ENCODE peak calls at places on chromosomes 4 and X, in nine cellular contexts. One of them, this sample, is unnamed.

GRCh38 chrX:70808942-70809940 is 99.3 kb downstream of the TEX11 start:
- DNase-seq in EH: no peak
- DNase-seq in bronchial epithelial cell: no peak
- DNase-seq in iPS DF 19.7: no peak
- DNase-seq in glomerular endothelial cell: no peak
- DNase-seq in NCI-H146: no peak
- DNase-seq in NCI-H1092 treated with DMSO at 0.1 percent for 48 hours: no peak
- DNase-seq in astrocyte of the spinal cord: no peak
- DNase-seq in transverse colon: no peak
- DNase-seq in this sample: no peak

GRCh38 chrX:12975999-12976558 is 1.2 kb downstream of the TMSB4X start:
- DNase-seq in EH: peak; percentile 68
- DNase-seq in bronchial epithelial cell: no peak
- DNase-seq in iPS DF 19.7: no peak
- DNase-seq in glomerular endothelial cell: no peak
- DNase-seq in NCI-H146: peak; percentile 71
- DNase-seq in NCI-H1092 treated with DMSO at 0.1 percent for 48 hours: peak; percentile 52
- DNase-seq in astrocyte of the spinal cord: peak; percentile 56
- DNase-seq in transverse colon: no peak
- DNase-seq in this sample: peak; percentile 54

GRCh38 chr4:9735515-9735914 is 45.9 kb upstream of the DRD5 start:
- DNase-seq in EH: no peak
- DNase-seq in bronchial epithelial cell: no peak
- DNase-seq in iPS DF 19.7: peak; percentile 25
- DNase-seq in glomerular endothelial cell: no peak
- DNase-seq in NCI-H146: no peak
- DNase-seq in NCI-H1092 treated with DMSO at 0.1 percent for 48 hours: no peak
- DNase-seq in astrocyte of the spinal cord: no peak
- DNase-seq in transverse colon: no peak
- DNase-seq in this sample: no peak

GRCh38 chr4:56655209-56655626 is 25.9 kb downstream of the HOPX start:
- DNase-seq in EH: peak; percentile 43
- DNase-seq in bronchial epithelial cell: no peak
- DNase-seq in iPS DF 19.7: peak; percentile 15
- DNase-seq in glomerular endothelial cell: no peak
- DNase-seq in NCI-H146: peak; percentile 29
- DNase-seq in NCI-H1092 treated with DMSO at 0.1 percent for 48 hours: peak; percentile 37
- DNase-seq in astrocyte of the spinal cord: peak; percentile 49
- DNase-seq in transverse colon: peak; percentile 26
- DNase-seq in this sample: peak; percentile 23

GRCh38 chrX:17525762-17526555 is 151.0 kb downstream of the NHS start:
- DNase-seq in EH: peak; percentile 40
- DNase-seq in bronchial epithelial cell: no peak
- DNase-seq in iPS DF 19.7: no peak
- DNase-seq in glomerular endothelial cell: no peak
- DNase-seq in NCI-H146: no peak
- DNase-seq in NCI-H1092 treated with DMSO at 0.1 percent for 48 hours: no peak
- DNase-seq in astrocyte of the spinal cord: no peak
- DNase-seq in transverse colon: no peak
- DNase-seq in this sample: no peak

GRCh38 chr4:73586040-73586439 is 34.2 kb downstream of the RASSF6 start:
- DNase-seq in EH: no peak
- DNase-seq in bronchial epithelial cell: peak; percentile 68
- DNase-seq in iPS DF 19.7: no peak
- DNase-seq in glomerular endothelial cell: no peak
- DNase-seq in NCI-H146: no peak
- DNase-seq in NCI-H1092 treated with DMSO at 0.1 percent for 48 hours: no peak
- DNase-seq in astrocyte of the spinal cord: no peak
- DNase-seq in transverse colon: no peak
- DNase-seq in this sample: no peak

GRCh38 chr4:23084559-23085248 is 392.0 kb downstream of the GBA3 start:
- DNase-seq in EH: peak; percentile 26
- DNase-seq in bronchial epithelial cell: peak; percentile 33
- DNase-seq in iPS DF 19.7: peak; percentile 7
- DNase-seq in glomerular endothelial cell: no peak
- DNase-seq in NCI-H146: no peak
- DNase-seq in NCI-H1092 treated with DMSO at 0.1 percent for 48 hours: no peak
- DNase-seq in astrocyte of the spinal cord: peak; percentile 52
- DNase-seq in transverse colon: no peak
- DNase-seq in this sample: no peak

GRCh38 chr4:153643406-153644016 is 40.6 kb upstream of the TLR2 start:
- DNase-seq in EH: peak; percentile 66
- DNase-seq in bronchial epithelial cell: peak; percentile 71
- DNase-seq in iPS DF 19.7: no peak
- DNase-seq in glomerular endothelial cell: no peak
- DNase-seq in NCI-H146: peak; percentile 57
- DNase-seq in NCI-H1092 treated with DMSO at 0.1 percent for 48 hours: peak; percentile 75
- DNase-seq in astrocyte of the spinal cord: peak; percentile 52
- DNase-seq in transverse colon: no peak
- DNase-seq in this sample: peak; percentile 54

GRCh38 chr4:145736241-145736831 is 56.4 kb downstream of the C4orf51 start:
- DNase-seq in EH: peak; percentile 78
- DNase-seq in bronchial epithelial cell: no peak
- DNase-seq in iPS DF 19.7: no peak
- DNase-seq in glomerular endothelial cell: peak; percentile 50
- DNase-seq in NCI-H146: peak; percentile 59
- DNase-seq in NCI-H1092 treated with DMSO at 0.1 percent for 48 hours: peak; percentile 49
- DNase-seq in astrocyte of the spinal cord: peak; percentile 37
- DNase-seq in transverse colon: peak; percentile 21
- DNase-seq in this sample: peak; percentile 59

GRCh38 chr4:101938836-101939235 is 148.3 kb downstream of the BANK1 start:
- DNase-seq in EH: no peak
- DNase-seq in bronchial epithelial cell: no peak
- DNase-seq in iPS DF 19.7: no peak
- DNase-seq in glomerular endothelial cell: no peak
- DNase-seq in NCI-H146: no peak
- DNase-seq in NCI-H1092 treated with DMSO at 0.1 percent for 48 hours: no peak
- DNase-seq in astrocyte of the spinal cord: no peak
- DNase-seq in transverse colon: no peak
- DNase-seq in this sample: no peak

GRCh38 chrX:129980043-129980442 is 2.4 kb upstream of the BCORL1 start:
- DNase-seq in EH: no peak
- DNase-seq in bronchial epithelial cell: no peak
- DNase-seq in iPS DF 19.7: no peak
- DNase-seq in glomerular endothelial cell: no peak
- DNase-seq in NCI-H146: no peak
- DNase-seq in NCI-H1092 treated with DMSO at 0.1 percent for 48 hours: no peak
- DNase-seq in astrocyte of the spinal cord: no peak
- DNase-seq in transverse colon: peak; percentile 51
- DNase-seq in this sample: no peak

GRCh38 chr4:6710282-6710681 is 617 bp upstream of the MRFAP1L1 start:
- DNase-seq in EH: no peak
- DNase-seq in bronchial epithelial cell: no peak
- DNase-seq in iPS DF 19.7: no peak
- DNase-seq in glomerular endothelial cell: no peak
- DNase-seq in NCI-H146: no peak
- DNase-seq in NCI-H1092 treated with DMSO at 0.1 percent for 48 hours: no peak
- DNase-seq in astrocyte of the spinal cord: no peak
- DNase-seq in transverse colon: no peak
- DNase-seq in this sample: no peak

GRCh38 chr4:114495471-114495928 is 103.1 kb upstream of the UGT8 start:
- DNase-seq in EH: no peak
- DNase-seq in bronchial epithelial cell: no peak
- DNase-seq in iPS DF 19.7: peak; percentile 98
- DNase-seq in glomerular endothelial cell: no peak
- DNase-seq in NCI-H146: no peak
- DNase-seq in NCI-H1092 treated with DMSO at 0.1 percent for 48 hours: no peak
- DNase-seq in astrocyte of the spinal cord: no peak
- DNase-seq in transverse colon: no peak
- DNase-seq in this sample: no peak

GRCh38 chr4:4856071-4857000 is 3.1 kb upstream of the MSX1 start:
- DNase-seq in EH: no peak
- DNase-seq in bronchial epithelial cell: no peak
- DNase-seq in iPS DF 19.7: no peak
- DNase-seq in glomerular endothelial cell: no peak
- DNase-seq in NCI-H146: no peak
- DNase-seq in NCI-H1092 treated with DMSO at 0.1 percent for 48 hours: peak; percentile 74
- DNase-seq in astrocyte of the spinal cord: peak; percentile 40
- DNase-seq in transverse colon: no peak
- DNase-seq in this sample: no peak

GRCh38 chrX:30246769-30247489 is at the start of gene MAGEB1:
- DNase-seq in EH: no peak
- DNase-seq in bronchial epithelial cell: no peak
- DNase-seq in iPS DF 19.7: peak; percentile 28
- DNase-seq in glomerular endothelial cell: no peak
- DNase-seq in NCI-H146: peak; percentile 84
- DNase-seq in NCI-H1092 treated with DMSO at 0.1 percent for 48 hours: no peak
- DNase-seq in astrocyte of the spinal cord: no peak
- DNase-seq in transverse colon: no peak
- DNase-seq in this sample: no peak

GRCh38 chr4:54290980-54291379 is 61.9 kb downstream of the PDGFRA start:
- DNase-seq in EH: no peak
- DNase-seq in bronchial epithelial cell: no peak
- DNase-seq in iPS DF 19.7: no peak
- DNase-seq in glomerular endothelial cell: no peak
- DNase-seq in NCI-H146: no peak
- DNase-seq in NCI-H1092 treated with DMSO at 0.1 percent for 48 hours: no peak
- DNase-seq in astrocyte of the spinal cord: no peak
- DNase-seq in transverse colon: no peak
- DNase-seq in this sample: no peak

GRCh38 chr4:34279011-34279410 is 1965.3 kb downstream of the ARAP2 start:
- DNase-seq in EH: no peak
- DNase-seq in bronchial epithelial cell: no peak
- DNase-seq in iPS DF 19.7: no peak
- DNase-seq in glomerular endothelial cell: no peak
- DNase-seq in NCI-H146: no peak
- DNase-seq in NCI-H1092 treated with DMSO at 0.1 percent for 48 hours: no peak
- DNase-seq in astrocyte of the spinal cord: no peak
- DNase-seq in transverse colon: no peak
- DNase-seq in this sample: no peak

GRCh38 chrX:150774798-150775568 is 81.8 kb downstream of the MTMR1 start:
- DNase-seq in EH: no peak
- DNase-seq in bronchial epithelial cell: no peak
- DNase-seq in iPS DF 19.7: no peak
- DNase-seq in glomerular endothelial cell: no peak
- DNase-seq in NCI-H146: no peak
- DNase-seq in NCI-H1092 treated with DMSO at 0.1 percent for 48 hours: no peak
- DNase-seq in astrocyte of the spinal cord: no peak
- DNase-seq in transverse colon: no peak
- DNase-seq in this sample: no peak

GRCh38 chr4:170057851-170058250 is 31.7 kb upstream of the MFAP3L start:
- DNase-seq in EH: no peak
- DNase-seq in bronchial epithelial cell: no peak
- DNase-seq in iPS DF 19.7: no peak
- DNase-seq in glomerular endothelial cell: no peak
- DNase-seq in NCI-H146: no peak
- DNase-seq in NCI-H1092 treated with DMSO at 0.1 percent for 48 hours: no peak
- DNase-seq in astrocyte of the spinal cord: no peak
- DNase-seq in transverse colon: no peak
- DNase-seq in this sample: no peak

GRCh38 chrX:111159232-111159631 is 63.2 kb downstream of the PAK3 start:
- DNase-seq in EH: no peak
- DNase-seq in bronchial epithelial cell: no peak
- DNase-seq in iPS DF 19.7: no peak
- DNase-seq in glomerular endothelial cell: no peak
- DNase-seq in NCI-H146: no peak
- DNase-seq in NCI-H1092 treated with DMSO at 0.1 percent for 48 hours: no peak
- DNase-seq in astrocyte of the spinal cord: no peak
- DNase-seq in transverse colon: no peak
- DNase-seq in this sample: no peak

GRCh38 chrX:13266641-13267420 is 53.0 kb downstream of the ATXN3L start:
- DNase-seq in EH: no peak
- DNase-seq in bronchial epithelial cell: peak; percentile 83
- DNase-seq in iPS DF 19.7: no peak
- DNase-seq in glomerular endothelial cell: no peak
- DNase-seq in NCI-H146: peak; percentile 7
- DNase-seq in NCI-H1092 treated with DMSO at 0.1 percent for 48 hours: no peak
- DNase-seq in astrocyte of the spinal cord: peak; percentile 24
- DNase-seq in transverse colon: no peak
- DNase-seq in this sample: no peak

GRCh38 chr4:185011408-185011807 is 6.9 kb upstream of the HELT start:
- DNase-seq in EH: peak; percentile 6
- DNase-seq in bronchial epithelial cell: no peak
- DNase-seq in iPS DF 19.7: no peak
- DNase-seq in glomerular endothelial cell: no peak
- DNase-seq in NCI-H146: no peak
- DNase-seq in NCI-H1092 treated with DMSO at 0.1 percent for 48 hours: peak; percentile 15
- DNase-seq in astrocyte of the spinal cord: no peak
- DNase-seq in transverse colon: no peak
- DNase-seq in this sample: no peak

GRCh38 chr4:38495481-38495880 is 168.5 kb upstream of the KLF3 start:
- DNase-seq in EH: no peak
- DNase-seq in bronchial epithelial cell: no peak
- DNase-seq in iPS DF 19.7: no peak
- DNase-seq in glomerular endothelial cell: no peak
- DNase-seq in NCI-H146: no peak
- DNase-seq in NCI-H1092 treated with DMSO at 0.1 percent for 48 hours: no peak
- DNase-seq in astrocyte of the spinal cord: no peak
- DNase-seq in transverse colon: no peak
- DNase-seq in this sample: no peak

GRCh38 chr4:83308672-83309071 is 24.1 kb upstream of the COQ2 start:
- DNase-seq in EH: no peak
- DNase-seq in bronchial epithelial cell: no peak
- DNase-seq in iPS DF 19.7: no peak
- DNase-seq in glomerular endothelial cell: no peak
- DNase-seq in NCI-H146: no peak
- DNase-seq in NCI-H1092 treated with DMSO at 0.1 percent for 48 hours: no peak
- DNase-seq in astrocyte of the spinal cord: no peak
- DNase-seq in transverse colon: peak; percentile 13
- DNase-seq in this sample: no peak

GRCh38 chr4:88286897-88287296 is 2.5 kb upstream of the PPM1K start:
- DNase-seq in EH: peak; percentile 33
- DNase-seq in bronchial epithelial cell: no peak
- DNase-seq in iPS DF 19.7: no peak
- DNase-seq in glomerular endothelial cell: no peak
- DNase-seq in NCI-H146: no peak
- DNase-seq in NCI-H1092 treated with DMSO at 0.1 percent for 48 hours: no peak
- DNase-seq in astrocyte of the spinal cord: no peak
- DNase-seq in transverse colon: no peak
- DNase-seq in this sample: peak; percentile 15

GRCh38 chrX:42944381-42944998 is 166.5 kb upstream of the PPP1R2C start:
- DNase-seq in EH: no peak
- DNase-seq in bronchial epithelial cell: no peak
- DNase-seq in iPS DF 19.7: no peak
- DNase-seq in glomerular endothelial cell: no peak
- DNase-seq in NCI-H146: no peak
- DNase-seq in NCI-H1092 treated with DMSO at 0.1 percent for 48 hours: no peak
- DNase-seq in astrocyte of the spinal cord: no peak
- DNase-seq in transverse colon: no peak
- DNase-seq in this sample: no peak

GRCh38 chr4:32462944-32463343 is 1742.8 kb downstream of the PCDH7 start:
- DNase-seq in EH: no peak
- DNase-seq in bronchial epithelial cell: peak; percentile 38
- DNase-seq in iPS DF 19.7: no peak
- DNase-seq in glomerular endothelial cell: no peak
- DNase-seq in NCI-H146: no peak
- DNase-seq in NCI-H1092 treated with DMSO at 0.1 percent for 48 hours: no peak
- DNase-seq in astrocyte of the spinal cord: peak; percentile 5
- DNase-seq in transverse colon: no peak
- DNase-seq in this sample: peak; percentile 55

This sample was measured in fibroblast of pulmonary artery.